ENCODE peak calls at places on chromosomes 6 and 20, in ten cellular contexts. J, C, O, H, G, N, L, I, B and W are unnamed samples.

GRCh38 chr6:135568366-135568765 is 70.8 kb upstream of the AHI1 start:
- DNase-seq in J (no peak), C (peak), O (peak), H (peak), G (no peak), N (peak), L (peak), I (no peak), B (no peak), W (peak)

GRCh38 chr6:112841553-112842337 is 494.6 kb downstream of the RFPL4B start:
- DNase-seq in J (no peak), C (no peak), O (no peak), H (no peak), G (no peak), N (no peak), L (no peak), I (no peak), B (no peak), W (no peak)

GRCh38 chr6:144321839-144322591 is 36.9 kb downstream of the UTRN start:
- DNase-seq in J (no peak), C (peak), O (peak), H (no peak), G (no peak), N (no peak), L (peak), I (no peak), B (no peak), W (no peak)

GRCh38 chr6:141077355-141078333 is 1055.1 kb upstream of the GJE1 start:
- DNase-seq in J (no peak), C (no peak), O (no peak), H (no peak), G (no peak), N (peak), L (no peak), I (peak), B (no peak), W (no peak)

GRCh38 chr6:38020593-38020992 is 201.1 kb downstream of the ZFAND3 start:
- DNase-seq in J (no peak), C (no peak), O (no peak), H (no peak), G (no peak), N (no peak), L (no peak), I (no peak), B (no peak), W (no peak)

GRCh38 chr6:3368701-3369100 is 88.1 kb downstream of the SLC22A23 start:
- DNase-seq in J (no peak), C (no peak), O (no peak), H (no peak), G (no peak), N (no peak), L (no peak), I (no peak), B (peak), W (no peak)

GRCh38 chr6:147132889-147133288 is 71.3 kb upstream of the STXBP5 start:
- DNase-seq in J (no peak), C (peak), O (peak), H (no peak), G (no peak), N (no peak), L (peak), I (no peak), B (no peak), W (peak)

GRCh38 chr20:62161347-62161746 is 17.8 kb downstream of the SS18L1 start:
- DNase-seq in J (no peak), C (no peak), O (peak), H (no peak), G (no peak), N (no peak), L (no peak), I (no peak), B (no peak), W (no peak)

GRCh38 chr20:11451793-11452291 is 465.9 kb upstream of the BTBD3 start:
- DNase-seq in J (no peak), C (no peak), O (peak), H (no peak), G (no peak), N (no peak), L (no peak), I (no peak), B (peak), W (peak)

GRCh38 chr6:94270040-94270689 is 850.8 kb upstream of the EPHA7 start:
- DNase-seq in J (no peak), C (no peak), O (no peak), H (no peak), G (no peak), N (no peak), L (no peak), I (no peak), B (no peak), W (no peak)

GRCh38 chr20:50460115-50460607 is 50.0 kb upstream of the PTPN1 start:
- DNase-seq in J (no peak), C (no peak), O (no peak), H (no peak), G (no peak), N (no peak), L (no peak), I (no peak), B (no peak), W (no peak)

GRCh38 chr6:149129401-149130077 is 188.0 kb upstream of the TAB2 start:
- DNase-seq in J (no peak), C (peak), O (peak), H (peak), G (no peak), N (no peak), L (peak), I (no peak), B (no peak), W (peak)

GRCh38 chr6:148915889-148916288 is 169.1 kb downstream of the UST start:
- DNase-seq in J (no peak), C (no peak), O (no peak), H (no peak), G (no peak), N (no peak), L (no peak), I (no peak), B (no peak), W (no peak)

GRCh38 chr6:113936093-113936934 is 34.6 kb downstream of the HDAC2 start:
- DNase-seq in J (peak), C (peak), O (peak), H (no peak), G (no peak), N (no peak), L (peak), I (peak), B (no peak), W (peak)

GRCh38 chr6:156175971-156176421 is 601.2 kb upstream of the ARID1B start:
- DNase-seq in J (no peak), C (no peak), O (no peak), H (no peak), G (no peak), N (peak), L (no peak), I (no peak), B (peak), W (no peak)

GRCh38 chr6:11854418-11855165 is 76.0 kb upstream of the ADTRP start:
- DNase-seq in J (no peak), C (peak), O (peak), H (peak), G (no peak), N (no peak), L (peak), I (no peak), B (no peak), W (peak)

GRCh38 chr6:139271056-139271455 is 20.7 kb downstream of the TXLNB start:
- DNase-seq in J (no peak), C (no peak), O (peak), H (no peak), G (no peak), N (no peak), L (peak), I (no peak), B (no peak), W (peak)

GRCh38 chr6:26215200-26216014 is 128.2 kb downstream of the HFE start:
- DNase-seq in J (no peak), C (no peak), O (peak), H (no peak), G (no peak), N (no peak), L (no peak), I (peak), B (no peak), W (peak)

GRCh38 chr20:49424536-49424935 is 57.9 kb downstream of the KCNB1 start:
- DNase-seq in J (no peak), C (no peak), O (peak), H (no peak), G (no peak), N (no peak), L (no peak), I (no peak), B (peak), W (no peak)

GRCh38 chr6:144283781-144284473 is 1.2 kb upstream of the UTRN start:
- DNase-seq in J (no peak), C (peak), O (peak), H (no peak), G (no peak), N (no peak), L (peak), I (no peak), B (no peak), W (peak)